ENCODE peak calls at places on chromosome 9, in five cellular contexts. J is sigmoid colon; I is SK-N-MC; E is Peyer's patch; L is CD4-positive, alpha-beta T cell. G is an unnamed sample.

GRCh38 chr9:115142502-115143265 is 24.7 kb upstream of the TNC start:
- DNase-seq in I (no peak), E (no peak), L (no peak), J (peak), G (no peak)

GRCh38 chr9:134283111-134283515 is 43.1 kb upstream of the RXRA start:
- DNase-seq in J (peak), E (peak), L (no peak), I (no peak), G (no peak)

GRCh38 chr9:126804696-126805545 is at the start of gene ZBTB43:
- DNase-seq in I (peak), L (peak), J (peak), E (peak), G (peak)

GRCh38 chr9:127144670-127145458 is 22.4 kb upstream of the ANGPTL2 start:
- DNase-seq in J (peak), I (no peak), E (peak), L (no peak), G (no peak)

GRCh38 chr9:34204011-34204635 is 25.3 kb downstream of the UBAP1 start:
- DNase-seq in I (no peak), E (no peak), J (no peak), L (no peak), G (no peak)

GRCh38 chr9:77909306-77909705 is 122.3 kb downstream of the GNAQ start:
- DNase-seq in L (no peak), E (no peak), I (no peak), J (no peak), G (no peak)

GRCh38 chr9:37037137-37037743 is 3.2 kb upstream of the PAX5 start:
- DNase-seq in I (peak), J (no peak), E (no peak), L (no peak), G (no peak)

GRCh38 chr9:70600479-70600878 is 186.0 kb upstream of the KLF9 start:
- DNase-seq in E (no peak), L (no peak), J (peak), I (no peak), G (no peak)

GRCh38 chr9:892123-892522 is 50.6 kb downstream of the DMRT1 start:
- DNase-seq in L (no peak), I (no peak), E (no peak), J (no peak), G (no peak)

GRCh38 chr9:91001146-91001611 is 199.6 kb downstream of the SYK start:
- DNase-seq in L (no peak), J (no peak), E (no peak), I (no peak), G (no peak)

GRCh38 chr9:12784461-12785250 is 9.8 kb downstream of the LURAP1L start:
- DNase-seq in J (peak), E (no peak), L (no peak), I (no peak), G (no peak)
- H3K27ac ChIP-seq in J (peak), E (peak), L (no peak), I (no peak), G (no peak)

GRCh38 chr9:109918359-109919163 is 138.6 kb downstream of the PALM2AKAP2 start:
- DNase-seq in I (no peak), J (no peak), L (no peak), E (no peak), G (no peak)
- H3K27ac ChIP-seq in I (no peak), J (no peak), L (no peak), E (peak), G (no peak)

GRCh38 chr9:68775003-68775730 is 70.1 kb downstream of the PIP5K1B start:
- DNase-seq in J (no peak), E (no peak), L (no peak), I (no peak), G (no peak)
- H3K27ac ChIP-seq in J (no peak), E (no peak), L (no peak), I (no peak), G (no peak)

DNA sequence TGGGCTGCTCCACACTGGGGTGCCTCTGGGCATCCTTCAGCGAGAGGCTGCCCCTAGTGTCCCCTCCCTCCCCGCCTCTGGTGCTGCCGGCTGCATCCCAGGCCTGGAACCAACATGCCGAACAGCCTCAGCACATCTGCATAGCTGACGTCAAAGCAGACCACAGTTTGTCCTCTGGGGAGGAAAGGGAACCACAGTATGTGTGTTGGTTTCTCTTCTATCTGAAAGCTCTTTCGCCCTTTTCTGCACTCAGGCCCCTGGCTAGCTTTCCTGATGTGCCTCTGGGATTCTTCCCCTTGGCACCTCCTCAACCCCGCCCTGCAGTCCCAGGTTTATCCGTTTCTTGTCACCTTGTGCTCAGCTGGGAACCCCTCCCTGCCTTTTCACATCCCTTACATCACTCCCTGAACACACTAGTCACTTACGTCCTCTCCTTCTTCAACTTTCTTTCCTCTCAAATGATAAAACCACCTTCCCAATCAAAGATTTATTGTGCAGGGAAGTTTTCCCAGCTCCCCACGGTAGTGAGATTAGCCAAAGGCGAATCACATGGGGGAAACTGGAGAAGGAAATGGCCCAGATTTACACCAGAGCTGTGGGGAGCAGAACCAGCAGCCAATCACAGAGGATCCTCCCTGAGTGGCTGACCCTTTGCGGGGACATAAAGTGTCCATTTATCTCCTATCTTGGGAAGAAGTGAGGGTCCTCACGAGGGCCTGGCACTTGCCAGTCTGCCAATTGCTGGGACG is 35.6 kb upstream of the B4GALT1 start:
- DNase-seq in I (no peak), E (no peak), J (peak), L (peak), G (no peak)
- H3K27ac ChIP-seq in I (no peak), E (no peak), J (no peak), L (no peak), G (no peak)

DNA sequence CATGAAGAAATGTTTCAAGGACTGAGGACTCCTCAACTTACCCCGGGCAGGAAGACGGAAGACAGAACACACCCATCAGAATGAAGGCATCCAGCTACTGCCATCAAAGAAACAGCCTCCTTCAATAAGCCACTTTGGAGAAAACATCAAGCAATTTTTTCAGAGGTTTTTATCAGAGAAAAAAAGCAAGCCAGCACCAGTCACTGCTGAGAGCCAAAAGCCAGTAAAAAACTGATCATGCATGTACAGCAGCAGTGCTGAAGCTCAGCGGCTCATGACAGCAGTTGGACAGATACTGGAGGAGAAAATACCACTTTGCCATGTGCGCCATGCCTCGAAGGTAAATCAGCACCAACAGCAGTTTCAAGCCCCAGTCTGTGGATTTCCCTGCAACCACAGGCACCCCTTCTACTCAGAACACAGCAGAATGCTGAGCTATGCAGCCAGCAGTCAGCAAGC is 10.1 kb upstream of the ZNF484 start:
- DNase-seq in L (peak), I (no peak), E (no peak), J (no peak), G (no peak)
- H3K27ac ChIP-seq in L (no peak), I (no peak), E (no peak), J (no peak), G (no peak)

G was measured in H1.